ENCODE peak calls at places on chromosomes 4 and X, in eight cellular contexts. M, X, W, V, J, T, S and Z are unnamed samples.
A peak's percentile ranks its signal among the peaks of the same experiment; 100 is the strongest.

GRCh38 chrX:108699368-108699767 is 37.0 kb downstream of the IRS4 start:
- DNase-seq in S (peak; percentile 14), T (no peak), W (peak; percentile 49), J (no peak), M (no peak), X (no peak), V (peak; percentile 12), Z (no peak)

GRCh38 chr4:87966095-87966496 is 9.4 kb upstream of the SPP1 start:
- DNase-seq in M (no peak), V (no peak), W (no peak), S (no peak), T (no peak), J (no peak), X (no peak), Z (no peak)

GRCh38 chr4:112515278-112516075 is 503 bp downstream of the NEUROG2 start:
- DNase-seq in X (peak; percentile 63), J (no peak), M (no peak), W (peak; percentile 59), S (no peak), V (peak; percentile 34), T (no peak), Z (no peak)

GRCh38 chr4:39528056-39528465 is 822 bp upstream of the UGDH start:
- DNase-seq in S (peak; percentile 82), W (no peak), T (peak; percentile 83), V (peak; percentile 84), X (no peak), J (peak; percentile 94), M (no peak), Z (peak; percentile 61)

GRCh38 chr4:78332974-78333373 is 218.6 kb upstream of the ANXA3 start:
- DNase-seq in M (no peak), V (no peak), T (no peak), W (no peak), S (no peak), X (no peak), J (no peak), Z (no peak)

GRCh38 chrX:10902001-10902400 is 209.1 kb upstream of the HCCS start:
- DNase-seq in T (no peak), S (peak; percentile 65), W (no peak), J (no peak), V (peak; percentile 73), M (no peak), X (no peak), Z (no peak)

GRCh38 chrX:64580605-64581004 is 185.4 kb upstream of the MTMR8 start:
- DNase-seq in T (no peak), J (no peak), M (no peak), V (no peak), W (no peak), X (no peak), S (no peak), Z (no peak)

GRCh38 chr4:72340803-72341431 is 228.1 kb downstream of the ADAMTS3 start:
- DNase-seq in M (no peak), V (peak; percentile 23), W (peak; percentile 22), S (peak; percentile 12), X (no peak), T (no peak), J (no peak), Z (no peak)

GRCh38 chr4:81421346-81422218 is 50.1 kb downstream of the RASGEF1B start:
- DNase-seq in X (no peak), M (no peak), S (peak; percentile 56), J (no peak), T (no peak), V (peak; percentile 59), W (peak; percentile 39), Z (no peak)

GRCh38 chr4:6548201-6548881 is 26.6 kb upstream of the MAN2B2 start:
- DNase-seq in W (peak; percentile 75), T (no peak), V (peak; percentile 23), S (peak; percentile 22), J (no peak), X (peak; percentile 75), M (no peak), Z (no peak)

GRCh38 chr4:41365726-41366125 is 109.0 kb downstream of the UCHL1 start:
- DNase-seq in W (peak; percentile 49), T (no peak), S (no peak), V (no peak), X (no peak), J (no peak), M (no peak), Z (no peak)

GRCh38 chr4:80011636-80012236 is 61.3 kb downstream of the ANTXR2 start:
- DNase-seq in W (no peak), T (no peak), X (no peak), M (no peak), J (no peak), V (peak; percentile 83), S (peak; percentile 94), Z (no peak)

GRCh38 chr4:101475246-101475645 is 127.9 kb upstream of the PPP3CA start:
- DNase-seq in J (no peak), T (no peak), X (no peak), V (no peak), W (no peak), S (no peak), M (no peak), Z (no peak)

GRCh38 chr4:61572160-61572559 is 372.0 kb downstream of the ADGRL3 start:
- DNase-seq in W (no peak), J (no peak), V (peak; percentile 83), S (peak; percentile 19), M (no peak), T (no peak), X (no peak), Z (no peak)

GRCh38 chr4:156654410-156654809 is 317.2 kb downstream of the PDGFC start:
- DNase-seq in J (no peak), V (peak; percentile 85), M (no peak), T (no peak), S (no peak), W (no peak), X (no peak), Z (no peak)

GRCh38 chr4:12729384-12729783 is 754.8 kb downstream of the RAB28 start:
- DNase-seq in T (no peak), V (peak; percentile 3), X (no peak), J (no peak), W (peak; percentile 47), M (no peak), S (peak; percentile 15), Z (no peak)

GRCh38 chrX:153400146-153401132 is 711 bp downstream of the PNMA6E start:
- DNase-seq in M (no peak), T (no peak), J (no peak), W (peak; percentile 76), S (no peak), V (no peak), X (peak; percentile 70), Z (no peak)

GRCh38 chr4:67393699-67394281 is 151.5 kb downstream of the CENPC start:
- DNase-seq in J (no peak), T (no peak), M (no peak), W (peak; percentile 67), V (peak; percentile 33), S (peak; percentile 50), X (no peak), Z (no peak)

GRCh38 chrX:3712080-3712869 is 1.2 kb downstream of the PRKX start:
- DNase-seq in X (no peak), W (peak; percentile 13), S (peak; percentile 32), V (peak; percentile 40), M (no peak), J (no peak), T (no peak), Z (no peak)

GRCh38 chr4:168666531-168666930 is 169.7 kb downstream of the PALLD start:
- DNase-seq in J (no peak), T (no peak), V (peak; percentile 89), M (no peak), S (peak; percentile 55), W (no peak), X (no peak), Z (no peak)

GRCh38 chr4:155960522-155960921 is 6.9 kb upstream of the CTSO start:
- DNase-seq in S (peak; percentile 61), T (no peak), X (no peak), J (no peak), M (no peak), W (no peak), V (peak; percentile 65), Z (peak; percentile 54)

GRCh38 chr4:7052923-7053715 is 9.9 kb downstream of the TADA2B start:
- DNase-seq in M (peak; percentile 82), J (no peak), X (no peak), W (no peak), V (peak; percentile 44), T (no peak), S (no peak), Z (no peak)

DNA sequence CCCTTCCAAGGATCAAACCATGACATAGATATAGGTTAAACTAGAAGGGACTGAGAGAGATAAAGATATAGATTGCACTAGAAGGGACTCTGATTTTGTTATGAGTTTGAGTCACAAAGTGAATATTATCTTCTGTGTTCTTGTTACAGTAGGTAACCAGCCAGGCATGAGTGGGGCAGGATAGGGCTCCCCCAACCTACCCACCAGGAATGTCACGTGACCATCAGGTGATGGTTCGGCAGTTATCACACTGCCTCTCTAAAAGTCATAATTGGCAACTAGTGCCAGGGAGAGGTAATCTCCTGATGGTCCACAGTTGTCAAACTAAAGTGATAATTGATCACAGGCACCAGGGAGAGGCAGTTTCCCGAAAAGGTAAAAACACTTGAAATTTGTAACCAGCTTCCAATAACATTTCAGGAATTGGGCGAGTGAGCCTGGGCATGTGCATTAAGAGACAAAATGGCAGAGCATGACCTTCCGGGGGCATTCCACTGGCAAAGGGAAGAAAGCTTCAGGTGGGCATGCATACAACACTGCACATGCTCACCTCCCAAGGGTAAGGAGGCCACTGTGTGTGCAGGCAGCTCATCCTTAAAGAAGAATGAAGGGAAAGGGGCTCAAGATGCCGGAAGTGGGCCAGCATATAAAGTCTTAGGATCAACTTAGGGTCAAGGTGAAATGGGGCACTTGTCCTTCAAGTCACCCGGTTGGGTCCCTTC is 533.6 kb upstream of the HTR2C start:
- DNase-seq in M (no peak), X (no peak), T (no peak), V (no peak), W (no peak), J (no peak), S (no peak), Z (no peak)
- H3K27me3 ChIP-seq in M (no peaks in the 10 kb centered on the region), X (no peaks in the 10 kb centered on the region), T (no peaks in the 10 kb centered on the region), V (no peaks in the 10 kb centered on the region), W (no peaks in the 10 kb centered on the region), J (no peaks in the 10 kb centered on the region), S (no peaks in the 10 kb centered on the region), Z (no peaks in the 10 kb centered on the region)

GRCh38 chrX:120014354-120015129 is 62.9 kb downstream of the RHOXF2B start:
- DNase-seq in J (no peak), M (no peak), W (peak; percentile 32), T (no peak), X (peak; percentile 37), V (no peak), S (no peak), Z (no peak)
- H3K27me3 ChIP-seq in J (no peaks in the 10 kb centered on the region), M (peaks cover 45% of the 10 kb centered on the region), W (peaks cover 98% of the 10 kb centered on the region), T (no peaks in the 10 kb centered on the region), X (peaks cover 46% of the 10 kb centered on the region), V (peaks cover 3% of the 10 kb centered on the region), S (peaks cover 9% of the 10 kb centered on the region), Z (peaks cover 53% of the 10 kb centered on the region)

DNA sequence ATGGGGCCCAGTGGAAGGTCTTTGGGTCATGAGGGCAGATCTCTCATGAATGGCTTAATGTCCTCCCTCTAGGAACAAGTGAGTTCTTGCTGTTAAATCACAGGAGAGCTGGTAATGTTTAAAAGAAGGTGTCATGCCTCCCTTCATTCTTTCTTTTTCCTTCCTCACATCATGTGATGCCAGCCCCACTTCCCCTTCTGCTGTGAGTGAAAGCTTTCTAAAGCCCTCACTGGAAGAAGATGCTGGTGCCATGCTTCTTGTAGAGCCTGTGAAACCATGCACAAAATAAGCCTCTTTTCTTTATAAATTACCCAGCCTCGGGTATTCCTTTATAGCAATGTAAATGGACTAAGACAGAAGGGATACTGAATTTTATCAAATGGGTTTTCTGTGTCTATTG is 66.1 kb upstream of the ZNF827 start:
- DNase-seq in M (no peak), J (no peak), V (no peak), S (no peak), W (no peak), X (no peak), T (no peak), Z (no peak)
- H3K27me3 ChIP-seq in M (no peaks in the 10 kb centered on the region), J (no peaks in the 10 kb centered on the region), V (no peaks in the 10 kb centered on the region), S (no peaks in the 10 kb centered on the region), W (no peaks in the 10 kb centered on the region), X (no peaks in the 10 kb centered on the region), T (no peaks in the 10 kb centered on the region), Z (no peaks in the 10 kb centered on the region)

GRCh38 chrX:135480076-135480475 is 40.4 kb upstream of the INTS6L start:
- DNase-seq in S (no peak), T (no peak), W (no peak), V (no peak), X (no peak), J (no peak), M (no peak), Z (no peak)
- H3K27me3 ChIP-seq in S (no peaks in the 10 kb centered on the region), T (no peaks in the 10 kb centered on the region), W (no peaks in the 10 kb centered on the region), V (no peaks in the 10 kb centered on the region), X (no peaks in the 10 kb centered on the region), J (no peaks in the 10 kb centered on the region), M (peaks cover 3% of the 10 kb centered on the region), Z (no peaks in the 10 kb centered on the region)